ENCODE peak calls at places on chromosomes 13 and 19, in five cellular contexts. L is fibroblast of lung, F is esophagus squamous epithelium, Q is substantia nigra, I is cardiac muscle cell. S is an unnamed sample.

GRCh38 chr19:42108527-42109389 is 23.5 kb downstream of the POU2F2 start:
- DNase-seq in I (peak), F (peak), L (peak), Q (no peak), S (peak)

GRCh38 chr13:110519506-110519905 is 42.0 kb downstream of the RAB20 start:
- DNase-seq in I (no peak), L (no peak), Q (no peak), F (no peak), S (no peak)

GRCh38 chr19:34574704-34575103 is 93.1 kb downstream of the WTIP start:
- DNase-seq in Q (no peak), L (no peak), I (no peak), F (no peak), S (no peak)

GRCh38 chr19:10339380-10339960 is at the start of gene ICAM3:
- DNase-seq in Q (no peak), F (no peak), L (no peak), I (no peak), S (no peak)

GRCh38 chr19:51145926-51146493 is 3.9 kb downstream of the SIGLEC7 start:
- DNase-seq in I (no peak), Q (no peak), L (no peak), F (no peak), S (no peak)

GRCh38 chr13:87671824-87672603 is 843 bp downstream of the SLITRK5 start:
- DNase-seq in Q (no peak), L (peak), F (no peak), I (no peak), S (no peak)

GRCh38 chr13:107375701-107376350 is 807.9 kb upstream of the ARGLU1 start:
- DNase-seq in I (no peak), L (no peak), Q (no peak), F (no peak), S (no peak)

GRCh38 chr19:58002384-58003152 is at the start of gene ZNF606:
- DNase-seq in L (peak), I (peak), F (peak), Q (peak), S (no peak)

GRCh38 chr13:95704510-95704909 is 27.6 kb downstream of the DNAJC3 start:
- DNase-seq in Q (no peak), F (no peak), I (no peak), L (peak), S (no peak)

GRCh38 chr19:10533656-10534386 is 9.9 kb upstream of the ATG4D start:
- DNase-seq in F (no peak), I (no peak), L (peak), Q (no peak), S (peak)

DNA sequence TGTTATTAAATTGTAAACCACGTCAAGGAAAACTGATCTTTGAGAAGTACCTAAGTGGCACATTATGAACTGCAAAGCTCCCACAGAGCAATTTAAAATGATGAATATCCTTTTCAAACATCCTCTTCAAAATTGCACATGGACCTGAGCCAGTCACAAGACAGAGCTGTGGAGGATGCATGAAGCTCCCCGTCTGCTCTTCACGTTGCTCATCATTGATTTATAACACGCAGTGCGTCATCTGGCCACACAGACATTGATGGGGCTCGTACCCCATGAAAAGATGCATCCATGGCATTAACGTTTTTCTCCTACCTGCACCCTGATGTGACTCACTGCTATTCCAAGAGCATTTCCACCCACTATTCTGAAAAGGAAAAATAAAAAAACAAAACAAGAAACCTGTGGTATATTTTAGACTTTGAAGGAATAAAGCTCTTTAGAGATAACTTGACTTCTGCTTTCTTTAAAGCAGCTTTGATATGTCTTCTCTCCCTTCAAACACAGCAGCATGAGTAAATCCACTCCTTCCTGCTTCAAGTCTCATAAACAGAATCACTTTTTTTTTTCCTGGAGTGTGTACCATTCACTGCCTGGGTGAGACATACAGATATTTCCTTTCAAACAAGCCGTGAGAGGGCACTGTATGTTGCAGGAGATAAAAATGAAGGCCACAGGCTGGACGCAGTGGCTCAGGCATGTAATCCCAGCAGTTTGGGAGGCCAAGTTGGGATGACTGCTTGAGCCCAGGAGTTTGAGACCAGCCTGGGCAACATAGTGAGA is 7.1 kb upstream of the SERTM1 start:
- DNase-seq in I (no peak), L (no peak), Q (no peak), F (no peak), S (no peak)
- H3K27ac ChIP-seq in I (no peak), L (no peak), Q (no peak), F (no peak), S (no peak)

DNA sequence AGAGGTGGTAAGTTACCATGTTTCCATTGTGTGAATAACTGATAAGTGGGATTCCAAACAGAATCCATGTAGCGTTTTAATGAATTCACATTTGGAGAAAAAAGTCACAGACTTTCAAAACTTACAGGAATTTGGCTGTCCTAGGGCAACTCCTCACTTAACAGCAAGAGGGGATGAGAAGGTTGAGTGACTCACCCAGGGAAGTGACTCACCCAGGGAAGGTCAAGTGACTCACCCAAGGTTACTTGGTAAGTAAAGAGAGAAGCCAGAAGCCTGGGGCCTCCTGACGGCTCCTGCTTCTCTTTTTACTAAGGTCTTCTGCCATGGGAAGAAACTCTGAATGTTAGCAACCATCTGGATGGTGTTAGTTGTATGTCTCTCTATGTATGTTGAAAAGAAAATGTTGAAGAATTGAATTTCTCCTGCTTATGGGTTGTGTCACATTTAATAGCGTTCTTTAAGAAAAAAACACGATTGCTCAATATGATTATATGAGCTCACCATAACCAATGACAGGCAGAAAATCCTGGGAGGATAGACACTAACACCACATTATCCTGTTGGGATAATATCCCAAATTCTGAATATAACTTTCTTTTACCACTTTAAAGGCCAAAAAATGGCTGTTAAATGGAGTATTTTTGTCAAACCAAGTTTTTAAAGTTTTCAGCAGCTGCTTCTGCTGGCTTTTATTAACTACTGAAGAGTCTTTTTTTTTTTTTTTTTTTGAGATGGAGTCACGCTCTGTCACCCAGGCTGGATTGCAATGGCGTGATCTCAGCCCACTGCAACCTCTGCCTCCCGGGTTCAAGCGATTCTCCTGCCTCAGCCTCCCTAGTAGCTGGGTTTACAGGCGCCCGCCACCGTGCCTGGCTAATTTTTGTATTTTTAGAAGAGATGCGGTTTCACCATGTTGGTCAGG is 195.6 kb downstream of the GGACT start:
- DNase-seq in I (peak), L (peak), F (peak), Q (no peak), S (peak)
- H3K27ac ChIP-seq in I (no peak), L (peak), F (peak), Q (no peak), S (peak)

GRCh38 chr19:6103894-6104293 is 6.4 kb downstream of the RFX2 start:
- DNase-seq in Q (no peak), F (no peak), I (no peak), L (no peak), S (no peak)

GRCh38 chr19:6103217-6103644 is 7.1 kb downstream of the RFX2 start:
- DNase-seq in L (peak), I (no peak), F (no peak), Q (no peak), S (peak)

GRCh38 chr19:6108721-6109633 is 1.3 kb downstream of the RFX2 start:
- DNase-seq in F (no peak), Q (no peak), L (peak), I (no peak), S (no peak)

GRCh38 chr19:6101991-6102390 is 8.3 kb downstream of the RFX2 start:
- DNase-seq in L (no peak), Q (no peak), F (no peak), I (no peak), S (no peak)

DNA sequence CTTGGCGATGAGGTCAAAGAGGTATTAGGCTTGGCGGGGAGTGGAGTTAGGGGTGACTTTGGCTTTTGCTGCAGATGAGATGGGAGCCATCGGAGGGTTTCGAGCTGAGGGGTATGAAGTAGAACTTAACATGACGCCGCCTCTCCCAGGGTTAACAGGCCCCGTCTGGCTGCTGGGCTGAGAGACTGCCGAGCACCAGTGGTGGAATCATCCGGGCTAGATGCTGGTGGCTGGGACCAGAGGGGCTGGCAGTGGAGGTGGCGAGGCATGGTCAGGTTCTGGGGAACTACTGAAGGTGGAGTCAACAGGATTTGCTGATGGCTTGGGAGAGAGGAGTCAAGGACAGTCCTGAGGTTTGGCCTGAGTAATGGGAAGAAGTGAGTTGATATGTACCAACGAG is 4.9 kb downstream of the RFX2 start:
- DNase-seq in I (no peak), F (no peak), L (no peak), Q (no peak), S (no peak)
- H3K27ac ChIP-seq in I (no peak), F (peak), L (no peak), Q (no peak), S (no peak)

GRCh38 chr13:99064624-99065249 is 86.9 kb upstream of the DOCK9 start:
- DNase-seq in L (no peak), F (no peak), Q (no peak), I (no peak), S (no peak)

GRCh38 chr13:99066219-99066618 is 88.4 kb upstream of the DOCK9 start:
- DNase-seq in L (no peak), F (no peak), Q (no peak), I (no peak), S (no peak)

GRCh38 chr13:99067160-99067985 is 89.5 kb upstream of the DOCK9 start:
- DNase-seq in I (no peak), L (peak), F (no peak), Q (no peak), S (peak)

GRCh38 chr13:99063952-99064351 is 86.1 kb upstream of the DOCK9 start:
- DNase-seq in L (peak), I (no peak), Q (no peak), F (no peak), S (no peak)

DNA sequence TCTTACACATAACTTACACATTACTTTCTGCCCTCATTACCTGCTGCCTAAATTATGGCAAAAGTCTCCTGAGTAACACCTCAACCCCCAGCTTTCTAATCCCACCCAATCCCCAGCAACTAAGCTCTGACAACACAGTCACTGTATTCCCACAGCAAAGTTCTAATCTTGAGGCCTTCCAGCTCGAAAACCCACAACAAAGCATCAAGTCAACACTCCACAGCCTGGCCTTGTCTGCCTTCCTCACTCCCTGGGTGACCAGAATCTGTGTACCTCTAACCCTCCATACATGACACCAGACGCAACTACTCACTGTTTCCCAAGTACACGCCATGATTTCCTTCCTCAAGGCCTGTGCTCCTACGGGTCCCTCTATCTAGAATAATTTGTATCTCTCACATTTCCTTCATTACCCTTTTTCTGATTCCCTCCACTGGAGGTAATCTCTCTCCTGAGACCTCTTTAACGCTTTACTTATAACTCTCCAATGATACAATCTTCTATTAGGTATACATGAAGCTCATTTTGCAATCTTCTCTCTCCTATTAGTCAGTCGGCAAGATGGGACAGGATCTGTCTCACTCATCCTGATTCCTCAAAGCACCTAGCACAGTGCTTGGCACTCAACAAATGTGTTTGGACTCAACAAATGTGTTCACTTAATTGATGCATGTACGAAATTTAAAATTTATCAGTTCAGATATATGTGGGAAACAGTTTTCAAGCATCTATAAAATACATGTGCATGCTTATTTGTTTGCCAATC is 87.6 kb upstream of the DOCK9 start:
- DNase-seq in I (no peak), L (no peak), F (no peak), Q (no peak), S (no peak)
- H3K27ac ChIP-seq in I (no peak), L (no peak), F (peak), Q (no peak), S (peak)

GRCh38 chr13:43785166-43785680 is 1.5 kb downstream of the ENOX1 start:
- DNase-seq in Q (no peak), I (no peak), F (no peak), L (no peak), S (no peak)

GRCh38 chr13:43784491-43784890 is 2.3 kb downstream of the ENOX1 start:
- DNase-seq in L (no peak), I (no peak), F (no peak), Q (no peak), S (no peak)

GRCh38 chr13:43786472-43786765 is 353 bp downstream of the ENOX1 start:
- DNase-seq in F (no peak), L (no peak), Q (no peak), I (no peak), S (no peak)

GRCh38 chr13:43786766-43787517 is at the start of gene ENOX1:
- DNase-seq in L (peak), I (peak), F (no peak), Q (peak), S (no peak)

GRCh38 chr13:43785681-43786471 is 896 bp downstream of the ENOX1 start:
- DNase-seq in Q (peak), I (peak), L (peak), F (no peak), S (no peak)
- H3K27ac ChIP-seq in Q (peak), I (no peak), L (no peak), F (peak), S (no peak)

S was measured in epithelial cell of prostate.